ENCODE peak calls at places on chromosomes 7 and 10, in nine cellular contexts. C is effector CD8-positive, alpha-beta T cell; Z is amniotic stem cell; W is hepatocyte; P is activated CD4-positive, alpha-beta T cell treated with anti-CD3 and anti-CD28 coated beads for 48 hours; B is astrocyte of the spinal cord; T is nephron progenitor cell; Y is HTR-8/SVneo; H is lung microvascular endothelial cell. S is an unnamed sample.

GRCh38 chr7:155247479-155248365 is 50.0 kb upstream of the INSIG1 start:
- DNase-seq in Z (no peak), W (no peak), T (no peak), Y (no peak), B (no peak), H (no peak), C (no peak), P (no peak), S (no peak)

GRCh38 chr10:110802090-110802489 is 69.6 kb upstream of the PDCD4 start:
- DNase-seq in Z (no peak), W (peak; percentile 60), B (peak; percentile 64), T (no peak), H (peak; percentile 21), P (no peak), C (no peak), Y (peak; percentile 7), S (no peak)

GRCh38 chr7:134452419-134452827 is 6.5 kb downstream of the AKR1B1 start:
- DNase-seq in T (no peak), Y (no peak), H (no peak), W (no peak), C (no peak), Z (no peak), P (no peak), B (no peak), S (no peak)

GRCh38 chr7:149854611-149855367 is 16.6 kb downstream of the ZNF862 start:
- DNase-seq in Y (peak; percentile 30), H (peak; percentile 34), P (no peak), B (peak; percentile 61), Z (peak; percentile 1), W (peak; percentile 84), C (no peak), T (peak; percentile 27), S (no peak)

GRCh38 chr7:36314491-36314890 is 75.2 kb upstream of the ANLN start:
- DNase-seq in H (no peak), C (no peak), W (no peak), B (no peak), Y (no peak), Z (no peak), T (no peak), P (no peak), S (no peak)

GRCh38 chr7:33276729-33277128 is 147.4 kb downstream of the BBS9 start:
- DNase-seq in B (no peak), W (no peak), Y (no peak), H (no peak), C (no peak), T (no peak), P (no peak), Z (no peak), S (no peak)

GRCh38 chr10:34850558-34850957 is 35.5 kb upstream of the PARD3 start:
- DNase-seq in C (no peak), H (no peak), Z (no peak), P (no peak), W (no peak), Y (no peak), B (no peak), T (no peak), S (no peak)

GRCh38 chr10:21929070-21929469 is 74.5 kb downstream of the DNAJC1 start:
- DNase-seq in Y (no peak), H (no peak), P (no peak), C (no peak), W (no peak), B (no peak), T (no peak), Z (no peak), S (no peak)

GRCh38 chr7:93117327-93117726 is 452 bp downstream of the SAMD9 start:
- DNase-seq in Y (no peak), T (no peak), P (no peak), B (no peak), H (peak; percentile 4), Z (no peak), W (no peak), C (no peak), S (no peak)

GRCh38 chr7:70480913-70481579 is 650.9 kb upstream of the GALNT17 start:
- DNase-seq in W (no peak), H (no peak), Z (no peak), Y (no peak), T (no peak), B (peak; percentile 15), P (no peak), C (no peak), S (no peak)

GRCh38 chr10:103843854-103844567 is 11.4 kb downstream of the SH3PXD2A start:
- DNase-seq in Z (peak; percentile 13), B (no peak), P (no peak), C (no peak), Y (no peak), W (no peak), H (peak; percentile 35), T (no peak), S (no peak)

GRCh38 chr10:72847681-72848080 is 45.9 kb upstream of the OIT3 start:
- DNase-seq in T (no peak), Z (no peak), C (no peak), H (peak; percentile 64), Y (no peak), W (no peak), B (no peak), P (no peak), S (no peak)

GRCh38 chr10:6473901-6474370 is 106.1 kb downstream of the PRKCQ start:
- DNase-seq in Y (no peak), T (no peak), C (no peak), H (peak; percentile 29), B (peak; percentile 5), W (no peak), P (peak; percentile 46), Z (no peak), S (no peak)